ENCODE peak calls at places on chromosomes 6 and 20, in seven cellular contexts. One of them, this sample, is unnamed.

GRCh38 chr20:35886537-35886936 is 67.8 kb downstream of the SCAND1 start:
- DNase-seq in transverse colon: no peak
- DNase-seq in pancreas: no peak
- DNase-seq in heart right ventricle: peak; percentile 49
- DNase-seq in adrenal gland: no peak
- DNase-seq in K562: peak; percentile 18
- DNase-seq in tibial nerve: no peak
- DNase-seq in this sample: no peak

GRCh38 chr20:47574616-47575401 is 73.1 kb downstream of the NCOA3 start:
- DNase-seq in transverse colon: no peak
- DNase-seq in pancreas: no peak
- DNase-seq in heart right ventricle: no peak
- DNase-seq in adrenal gland: no peak
- DNase-seq in K562: no peak
- DNase-seq in tibial nerve: no peak
- DNase-seq in this sample: no peak

GRCh38 chr6:34359438-34360158 is 32.9 kb downstream of the NUDT3 start:
- DNase-seq in transverse colon: no peak
- DNase-seq in pancreas: no peak
- DNase-seq in heart right ventricle: no peak
- DNase-seq in adrenal gland: no peak
- DNase-seq in K562: no peak
- DNase-seq in tibial nerve: no peak
- DNase-seq in this sample: no peak

GRCh38 chr6:109024784-109025183 is 69.9 kb downstream of the SESN1 start:
- DNase-seq in transverse colon: no peak
- DNase-seq in pancreas: no peak
- DNase-seq in heart right ventricle: peak; percentile 28
- DNase-seq in adrenal gland: no peak
- DNase-seq in K562: no peak
- DNase-seq in tibial nerve: no peak
- DNase-seq in this sample: no peak

GRCh38 chr6:145031001-145031400 is 704.3 kb downstream of the EPM2A start:
- DNase-seq in transverse colon: no peak
- DNase-seq in pancreas: no peak
- DNase-seq in heart right ventricle: no peak
- DNase-seq in adrenal gland: no peak
- DNase-seq in K562: no peak
- DNase-seq in tibial nerve: no peak
- DNase-seq in this sample: no peak

GRCh38 chr6:36327226-36328009 is 9.3 kb downstream of the BNIP5 start:
- DNase-seq in transverse colon: no peak
- DNase-seq in pancreas: no peak
- DNase-seq in heart right ventricle: no peak
- DNase-seq in adrenal gland: no peak
- DNase-seq in K562: no peak
- DNase-seq in tibial nerve: no peak
- DNase-seq in this sample: no peak

GRCh38 chr20:8780926-8781325 is 288.0 kb upstream of the PLCB4 start:
- DNase-seq in transverse colon: no peak
- DNase-seq in pancreas: no peak
- DNase-seq in heart right ventricle: no peak
- DNase-seq in adrenal gland: no peak
- DNase-seq in K562: no peak
- DNase-seq in tibial nerve: no peak
- DNase-seq in this sample: no peak

GRCh38 chr20:60050193-60050960 is 92.2 kb downstream of the CDH26 start:
- DNase-seq in transverse colon: peak; percentile 21
- DNase-seq in pancreas: no peak
- DNase-seq in heart right ventricle: no peak
- DNase-seq in adrenal gland: no peak
- DNase-seq in K562: no peak
- DNase-seq in tibial nerve: no peak
- DNase-seq in this sample: no peak

GRCh38 chr6:156848533-156848932 is 71.4 kb downstream of the ARID1B start:
- DNase-seq in transverse colon: no peak
- DNase-seq in pancreas: no peak
- DNase-seq in heart right ventricle: peak; percentile 81
- DNase-seq in adrenal gland: peak; percentile 40
- DNase-seq in K562: no peak
- DNase-seq in tibial nerve: no peak
- DNase-seq in this sample: peak; percentile 55

GRCh38 chr6:89596484-89596883 is 42.1 kb downstream of the LYRM2 start:
- DNase-seq in transverse colon: no peak
- DNase-seq in pancreas: no peak
- DNase-seq in heart right ventricle: no peak
- DNase-seq in adrenal gland: no peak
- DNase-seq in K562: no peak
- DNase-seq in tibial nerve: no peak
- DNase-seq in this sample: no peak

GRCh38 chr6:33642897-33643296 is 21.8 kb downstream of the ITPR3 start:
- DNase-seq in transverse colon: no peak
- DNase-seq in pancreas: no peak
- DNase-seq in heart right ventricle: no peak
- DNase-seq in adrenal gland: no peak
- DNase-seq in K562: no peak
- DNase-seq in tibial nerve: no peak
- DNase-seq in this sample: no peak

GRCh38 chr20:50052952-50053789 is 59.8 kb downstream of the UBE2V1 start:
- DNase-seq in transverse colon: no peak
- DNase-seq in pancreas: no peak
- DNase-seq in heart right ventricle: no peak
- DNase-seq in adrenal gland: no peak
- DNase-seq in K562: no peak
- DNase-seq in tibial nerve: no peak
- DNase-seq in this sample: no peak

GRCh38 chr6:10472634-10473033 is 48.5 kb upstream of the GCNT2 start:
- DNase-seq in transverse colon: no peak
- DNase-seq in pancreas: no peak
- DNase-seq in heart right ventricle: no peak
- DNase-seq in adrenal gland: no peak
- DNase-seq in K562: no peak
- DNase-seq in tibial nerve: no peak
- DNase-seq in this sample: no peak

GRCh38 chr6:33826537-33826936 is 22.7 kb upstream of the MLN start:
- DNase-seq in transverse colon: no peak
- DNase-seq in pancreas: no peak
- DNase-seq in heart right ventricle: no peak
- DNase-seq in adrenal gland: no peak
- DNase-seq in K562: no peak
- DNase-seq in tibial nerve: no peak
- DNase-seq in this sample: no peak

GRCh38 chr20:35991142-35991771 is 22.9 kb downstream of the CNBD2 start:
- DNase-seq in transverse colon: peak; percentile 25
- DNase-seq in pancreas: no peak
- DNase-seq in heart right ventricle: no peak
- DNase-seq in adrenal gland: peak; percentile 29
- DNase-seq in K562: peak; percentile 44
- DNase-seq in tibial nerve: peak; percentile 18
- DNase-seq in this sample: no peak

GRCh38 chr20:4305091-4305490 is 289.7 kb upstream of the RNF24 start:
- DNase-seq in transverse colon: no peak
- DNase-seq in pancreas: no peak
- DNase-seq in heart right ventricle: no peak
- DNase-seq in adrenal gland: no peak
- DNase-seq in K562: no peak
- DNase-seq in tibial nerve: no peak
- DNase-seq in this sample: no peak

GRCh38 chr6:139250296-139251274 is 41.2 kb downstream of the TXLNB start:
- DNase-seq in transverse colon: peak; percentile 64
- DNase-seq in pancreas: peak; percentile 31
- DNase-seq in heart right ventricle: peak; percentile 61
- DNase-seq in adrenal gland: peak; percentile 66
- DNase-seq in K562: peak; percentile 61
- DNase-seq in tibial nerve: peak; percentile 36
- DNase-seq in this sample: peak; percentile 34

GRCh38 chr6:168239374-168239773 is 80.2 kb downstream of the DACT2 start:
- DNase-seq in transverse colon: no peak
- DNase-seq in pancreas: no peak
- DNase-seq in heart right ventricle: no peak
- DNase-seq in adrenal gland: no peak
- DNase-seq in K562: no peak
- DNase-seq in tibial nerve: no peak
- DNase-seq in this sample: no peak

GRCh38 chr6:13710552-13711383 is 867 bp downstream of the RANBP9 start:
- DNase-seq in transverse colon: peak; percentile 66
- DNase-seq in pancreas: peak; percentile 68
- DNase-seq in heart right ventricle: peak; percentile 45
- DNase-seq in adrenal gland: peak; percentile 60
- DNase-seq in K562: peak; percentile 69
- DNase-seq in tibial nerve: peak; percentile 30
- DNase-seq in this sample: no peak

GRCh38 chr6:153117986-153118886 is 12.8 kb downstream of the RGS17 start:
- DNase-seq in transverse colon: no peak
- DNase-seq in pancreas: no peak
- DNase-seq in heart right ventricle: no peak
- DNase-seq in adrenal gland: no peak
- DNase-seq in K562: no peak
- DNase-seq in tibial nerve: no peak
- DNase-seq in this sample: no peak

GRCh38 chr6:5094327-5094726 is 9.2 kb downstream of the PPP1R3G start:
- DNase-seq in transverse colon: no peak
- DNase-seq in pancreas: no peak
- DNase-seq in heart right ventricle: no peak
- DNase-seq in adrenal gland: no peak
- DNase-seq in K562: no peak
- DNase-seq in tibial nerve: no peak
- DNase-seq in this sample: no peak

GRCh38 chr6:130259140-130259539 is 36.4 kb upstream of the SAMD3 start:
- DNase-seq in transverse colon: no peak
- DNase-seq in pancreas: no peak
- DNase-seq in heart right ventricle: no peak
- DNase-seq in adrenal gland: no peak
- DNase-seq in K562: no peak
- DNase-seq in tibial nerve: no peak
- DNase-seq in this sample: no peak

GRCh38 chr6:53469163-53469562 is 75.7 kb downstream of the GCLC start:
- DNase-seq in transverse colon: no peak
- DNase-seq in pancreas: no peak
- DNase-seq in heart right ventricle: no peak
- DNase-seq in adrenal gland: no peak
- DNase-seq in K562: no peak
- DNase-seq in tibial nerve: no peak
- DNase-seq in this sample: no peak

DNA sequence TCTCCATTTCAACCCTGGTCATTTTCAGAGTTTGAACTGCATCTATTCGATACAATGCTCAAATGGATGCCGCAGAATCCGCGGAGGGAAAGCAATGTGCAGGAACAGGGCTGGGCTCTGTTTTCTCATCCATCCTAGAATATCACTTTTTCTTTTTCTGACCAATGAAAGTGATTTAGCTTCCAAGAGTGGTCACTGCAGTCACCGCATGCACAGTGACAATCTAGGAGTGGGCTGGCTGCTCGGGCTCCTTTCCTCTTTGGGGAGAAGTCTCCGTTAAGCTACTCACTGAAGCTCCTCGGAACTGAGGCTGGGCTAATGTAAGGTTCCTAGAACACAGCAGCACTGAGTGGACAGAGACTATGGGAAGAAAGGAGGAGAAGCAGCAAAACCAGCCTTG is 41.3 kb downstream of the RAMACL start:
- DNase-seq in transverse colon: no peak
- DNase-seq in pancreas: no peak
- DNase-seq in heart right ventricle: no peak
- DNase-seq in adrenal gland: no peak
- DNase-seq in K562: no peak
- DNase-seq in tibial nerve: no peak
- DNase-seq in this sample: no peak
- H3K4me1 ChIP-seq in transverse colon: peaks cover 8% of the 10 kb centered on the region
- H3K4me1 ChIP-seq in pancreas: no peaks in the 10 kb centered on the region
- H3K4me1 ChIP-seq in heart right ventricle: peaks cover 31% of the 10 kb centered on the region
- H3K4me1 ChIP-seq in adrenal gland: no peaks in the 10 kb centered on the region
- H3K4me1 ChIP-seq in K562: no peaks in the 10 kb centered on the region
- H3K4me1 ChIP-seq in tibial nerve: no peaks in the 10 kb centered on the region
- H3K4me1 ChIP-seq in this sample: no peaks in the 10 kb centered on the region

GRCh38 chr6:18416341-18416679 is 29.2 kb downstream of the RNF144B start:
- DNase-seq in transverse colon: no peak
- DNase-seq in pancreas: no peak
- DNase-seq in heart right ventricle: no peak
- DNase-seq in adrenal gland: no peak
- DNase-seq in K562: no peak
- DNase-seq in tibial nerve: no peak
- DNase-seq in this sample: no peak
- H3K27ac ChIP-seq in transverse colon: no peak overlapping the region
- H3K27ac ChIP-seq in pancreas: no peak overlapping the region
- H3K27ac ChIP-seq in heart right ventricle: no peak overlapping the region
- H3K27ac ChIP-seq in adrenal gland: no peak overlapping the region
- H3K27ac ChIP-seq in K562: no peak overlapping the region
- H3K27ac ChIP-seq in tibial nerve: no peak overlapping the region
- H3K27ac ChIP-seq in this sample: peak overlapping the region; percentile 17

DNA sequence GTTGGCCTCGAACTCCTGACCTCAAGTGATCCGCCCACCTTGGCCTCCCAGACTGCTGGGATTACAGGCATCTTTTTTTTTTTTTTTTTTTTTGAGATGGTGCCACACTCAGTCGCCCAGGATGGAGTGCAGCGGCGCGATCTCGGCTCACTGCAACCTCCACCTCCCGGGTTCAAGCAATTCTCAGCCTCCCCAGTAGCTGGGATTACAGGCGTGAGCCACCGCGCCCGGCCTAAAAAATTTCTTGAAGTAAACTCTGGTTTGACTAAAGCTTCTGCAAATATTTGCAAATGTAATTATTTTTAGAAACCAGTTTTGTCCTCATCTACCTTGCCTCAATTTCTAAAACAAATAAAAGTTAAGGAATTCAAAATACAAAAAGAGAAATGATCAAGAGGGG is 1.2 kb downstream of the IBTK start:
- DNase-seq in transverse colon: no peak
- DNase-seq in pancreas: no peak
- DNase-seq in heart right ventricle: no peak
- DNase-seq in adrenal gland: no peak
- DNase-seq in K562: no peak
- DNase-seq in tibial nerve: no peak
- DNase-seq in this sample: no peak
- H3K4me3 ChIP-seq in transverse colon: peak overlapping the region; percentile 86
- H3K4me3 ChIP-seq in pancreas: peak overlapping the region; percentile 90
- H3K4me3 ChIP-seq in heart right ventricle: peak overlapping the region; percentile 86
- H3K4me3 ChIP-seq in adrenal gland: no peak overlapping the region
- H3K4me3 ChIP-seq in K562: peak overlapping the region; percentile 83
- H3K4me3 ChIP-seq in tibial nerve: peak overlapping the region; percentile 97
- H3K4me3 ChIP-seq in this sample: peak overlapping the region; percentile 73

GRCh38 chr20:23146111-23146640 is 60.1 kb upstream of the CD93 start:
- DNase-seq in transverse colon: no peak
- DNase-seq in pancreas: no peak
- DNase-seq in heart right ventricle: no peak
- DNase-seq in adrenal gland: no peak
- DNase-seq in K562: no peak
- DNase-seq in tibial nerve: no peak
- DNase-seq in this sample: no peak

GRCh38 chr20:23146857-23147256 is 60.7 kb upstream of the CD93 start:
- DNase-seq in transverse colon: no peak
- DNase-seq in pancreas: no peak
- DNase-seq in heart right ventricle: no peak
- DNase-seq in adrenal gland: no peak
- DNase-seq in K562: no peak
- DNase-seq in tibial nerve: no peak
- DNase-seq in this sample: no peak

GRCh38 chr20:23148721-23149570 is 62.8 kb upstream of the CD93 start:
- DNase-seq in transverse colon: peak; percentile 2
- DNase-seq in pancreas: no peak
- DNase-seq in heart right ventricle: no peak
- DNase-seq in adrenal gland: no peak
- DNase-seq in K562: peak; percentile 59
- DNase-seq in tibial nerve: no peak
- DNase-seq in this sample: no peak

GRCh38 chr20:23147964-23148720 is 62.0 kb upstream of the CD93 start:
- DNase-seq in transverse colon: no peak
- DNase-seq in pancreas: no peak
- DNase-seq in heart right ventricle: no peak
- DNase-seq in adrenal gland: peak; percentile 81
- DNase-seq in K562: peak; percentile 61
- DNase-seq in tibial nerve: peak; percentile 50
- DNase-seq in this sample: no peak

GRCh38 chr20:23147647-23147963 is 61.5 kb upstream of the CD93 start:
- DNase-seq in transverse colon: no peak
- DNase-seq in pancreas: no peak
- DNase-seq in heart right ventricle: no peak
- DNase-seq in adrenal gland: no peak
- DNase-seq in K562: no peak
- DNase-seq in tibial nerve: no peak
- DNase-seq in this sample: no peak
- H3K4me1 ChIP-seq in transverse colon: no peaks in the 10 kb centered on the region
- H3K4me1 ChIP-seq in pancreas: no peaks in the 10 kb centered on the region
- H3K4me1 ChIP-seq in heart right ventricle: peaks cover 59% of the 10 kb centered on the region
- H3K4me1 ChIP-seq in adrenal gland: peaks cover 47% of the 10 kb centered on the region
- H3K4me1 ChIP-seq in K562: peaks cover 94% of the 10 kb centered on the region
- H3K4me1 ChIP-seq in tibial nerve: no peaks in the 10 kb centered on the region
- H3K4me1 ChIP-seq in this sample: no peaks in the 10 kb centered on the region